ENCODE peak calls at places on chromosomes 16 and 17, in eight cellular contexts. One of them, this sample, is unnamed.

GRCh38 chr16:82675300-82675699 is 48.5 kb downstream of the CDH13 start:
- DNase-seq in heart left ventricle: no peak
- DNase-seq in HCT116: no peak
- DNase-seq in left ventricle myocardium inferior: no peak
- DNase-seq in CD8-positive, alpha-beta T cell: no peak
- DNase-seq in tibial nerve: no peak
- DNase-seq in brain microvascular endothelial cell: peak; percentile 12
- DNase-seq in thoracic aorta: no peak
- DNase-seq in this sample: no peak

GRCh38 chr17:20092292-20092867 is 83.2 kb downstream of the SPECC1 start:
- DNase-seq in heart left ventricle: no peak
- DNase-seq in HCT116: no peak
- DNase-seq in left ventricle myocardium inferior: no peak
- DNase-seq in CD8-positive, alpha-beta T cell: no peak
- DNase-seq in tibial nerve: no peak
- DNase-seq in brain microvascular endothelial cell: no peak
- DNase-seq in thoracic aorta: no peak
- DNase-seq in this sample: no peak

GRCh38 chr16:67027046-67027445 is 1.9 kb upstream of the CBFB start:
- DNase-seq in heart left ventricle: no peak
- DNase-seq in HCT116: no peak
- DNase-seq in left ventricle myocardium inferior: no peak
- DNase-seq in CD8-positive, alpha-beta T cell: no peak
- DNase-seq in tibial nerve: no peak
- DNase-seq in brain microvascular endothelial cell: no peak
- DNase-seq in thoracic aorta: no peak
- DNase-seq in this sample: no peak

GRCh38 chr17:51298508-51299371 is 38.4 kb downstream of the UTP18 start:
- DNase-seq in heart left ventricle: no peak
- DNase-seq in HCT116: peak; percentile 51
- DNase-seq in left ventricle myocardium inferior: no peak
- DNase-seq in CD8-positive, alpha-beta T cell: no peak
- DNase-seq in tibial nerve: no peak
- DNase-seq in brain microvascular endothelial cell: peak; percentile 20
- DNase-seq in thoracic aorta: no peak
- DNase-seq in this sample: no peak

GRCh38 chr17:57455063-57455914 is 199.0 kb downstream of the MSI2 start:
- DNase-seq in heart left ventricle: no peak
- DNase-seq in HCT116: no peak
- DNase-seq in left ventricle myocardium inferior: no peak
- DNase-seq in CD8-positive, alpha-beta T cell: peak; percentile 44
- DNase-seq in tibial nerve: no peak
- DNase-seq in brain microvascular endothelial cell: peak; percentile 60
- DNase-seq in thoracic aorta: no peak
- DNase-seq in this sample: no peak

GRCh38 chr16:14454391-14454790 is 175.7 kb downstream of the PARN start:
- DNase-seq in heart left ventricle: no peak
- DNase-seq in HCT116: no peak
- DNase-seq in left ventricle myocardium inferior: no peak
- DNase-seq in CD8-positive, alpha-beta T cell: no peak
- DNase-seq in tibial nerve: no peak
- DNase-seq in brain microvascular endothelial cell: no peak
- DNase-seq in thoracic aorta: no peak
- DNase-seq in this sample: no peak

GRCh38 chr17:9818760-9819159 is 3.1 kb downstream of the GSG1L2 start:
- DNase-seq in heart left ventricle: no peak
- DNase-seq in HCT116: no peak
- DNase-seq in left ventricle myocardium inferior: no peak
- DNase-seq in CD8-positive, alpha-beta T cell: no peak
- DNase-seq in tibial nerve: no peak
- DNase-seq in brain microvascular endothelial cell: no peak
- DNase-seq in thoracic aorta: no peak
- DNase-seq in this sample: no peak

GRCh38 chr16:72807287-72807686 is 240.6 kb downstream of the ZFHX3 start:
- DNase-seq in heart left ventricle: no peak
- DNase-seq in HCT116: no peak
- DNase-seq in left ventricle myocardium inferior: no peak
- DNase-seq in CD8-positive, alpha-beta T cell: no peak
- DNase-seq in tibial nerve: no peak
- DNase-seq in brain microvascular endothelial cell: no peak
- DNase-seq in thoracic aorta: no peak
- DNase-seq in this sample: no peak

GRCh38 chr16:1181715-1182671 is 29.1 kb downstream of the CACNA1H start:
- DNase-seq in heart left ventricle: peak; percentile 67
- DNase-seq in HCT116: no peak
- DNase-seq in left ventricle myocardium inferior: peak; percentile 65
- DNase-seq in CD8-positive, alpha-beta T cell: no peak
- DNase-seq in tibial nerve: no peak
- DNase-seq in brain microvascular endothelial cell: peak; percentile 93
- DNase-seq in thoracic aorta: peak; percentile 61
- DNase-seq in this sample: peak; percentile 48

GRCh38 chr17:44738214-44738906 is 20.4 kb upstream of the ADAM11 start:
- DNase-seq in heart left ventricle: no peak
- DNase-seq in HCT116: no peak
- DNase-seq in left ventricle myocardium inferior: no peak
- DNase-seq in CD8-positive, alpha-beta T cell: no peak
- DNase-seq in tibial nerve: no peak
- DNase-seq in brain microvascular endothelial cell: no peak
- DNase-seq in thoracic aorta: no peak
- DNase-seq in this sample: no peak

GRCh38 chr17:40839194-40839593 is 16.8 kb upstream of the KRT10 start:
- DNase-seq in heart left ventricle: no peak
- DNase-seq in HCT116: no peak
- DNase-seq in left ventricle myocardium inferior: no peak
- DNase-seq in CD8-positive, alpha-beta T cell: no peak
- DNase-seq in tibial nerve: no peak
- DNase-seq in brain microvascular endothelial cell: no peak
- DNase-seq in thoracic aorta: no peak
- DNase-seq in this sample: no peak

GRCh38 chr16:4372578-4373355 is 1.1 kb downstream of the VASN start:
- DNase-seq in heart left ventricle: no peak
- DNase-seq in HCT116: no peak
- DNase-seq in left ventricle myocardium inferior: peak; percentile 30
- DNase-seq in CD8-positive, alpha-beta T cell: no peak
- DNase-seq in tibial nerve: no peak
- DNase-seq in brain microvascular endothelial cell: peak; percentile 57
- DNase-seq in thoracic aorta: no peak
- DNase-seq in this sample: no peak

GRCh38 chr17:42660692-42661345 is 1.7 kb downstream of the TUBG2 start:
- DNase-seq in heart left ventricle: no peak
- DNase-seq in HCT116: no peak
- DNase-seq in left ventricle myocardium inferior: no peak
- DNase-seq in CD8-positive, alpha-beta T cell: no peak
- DNase-seq in tibial nerve: no peak
- DNase-seq in brain microvascular endothelial cell: no peak
- DNase-seq in thoracic aorta: no peak
- DNase-seq in this sample: no peak

GRCh38 chr16:24255446-24256352 is at the start of gene CACNG3:
- DNase-seq in heart left ventricle: peak; percentile 25
- DNase-seq in HCT116: no peak
- DNase-seq in left ventricle myocardium inferior: peak; percentile 30
- DNase-seq in CD8-positive, alpha-beta T cell: peak; percentile 49
- DNase-seq in tibial nerve: no peak
- DNase-seq in brain microvascular endothelial cell: peak; percentile 11
- DNase-seq in thoracic aorta: no peak
- DNase-seq in this sample: peak; percentile 55

GRCh38 chr17:64152428-64153125 is 22.6 kb upstream of the ERN1 start:
- DNase-seq in heart left ventricle: no peak
- DNase-seq in HCT116: no peak
- DNase-seq in left ventricle myocardium inferior: no peak
- DNase-seq in CD8-positive, alpha-beta T cell: no peak
- DNase-seq in tibial nerve: no peak
- DNase-seq in brain microvascular endothelial cell: no peak
- DNase-seq in thoracic aorta: no peak
- DNase-seq in this sample: no peak

GRCh38 chr16:79593074-79593531 is 7.4 kb downstream of the MAF start:
- DNase-seq in heart left ventricle: no peak
- DNase-seq in HCT116: no peak
- DNase-seq in left ventricle myocardium inferior: no peak
- DNase-seq in CD8-positive, alpha-beta T cell: no peak
- DNase-seq in tibial nerve: no peak
- DNase-seq in brain microvascular endothelial cell: no peak
- DNase-seq in thoracic aorta: no peak
- DNase-seq in this sample: peak; percentile 29

GRCh38 chr16:29649560-29650494 is 13.2 kb upstream of the SPN start:
- DNase-seq in heart left ventricle: no peak
- DNase-seq in HCT116: no peak
- DNase-seq in left ventricle myocardium inferior: no peak
- DNase-seq in CD8-positive, alpha-beta T cell: no peak
- DNase-seq in tibial nerve: no peak
- DNase-seq in brain microvascular endothelial cell: no peak
- DNase-seq in thoracic aorta: no peak
- DNase-seq in this sample: no peak

GRCh38 chr16:50427107-50427506 is 58.3 kb upstream of the BRD7 start:
- DNase-seq in heart left ventricle: no peak
- DNase-seq in HCT116: no peak
- DNase-seq in left ventricle myocardium inferior: no peak
- DNase-seq in CD8-positive, alpha-beta T cell: no peak
- DNase-seq in tibial nerve: no peak
- DNase-seq in brain microvascular endothelial cell: no peak
- DNase-seq in thoracic aorta: no peak
- DNase-seq in this sample: no peak

GRCh38 chr17:17147821-17148220 is 58.3 kb downstream of the PLD6 start:
- DNase-seq in heart left ventricle: no peak
- DNase-seq in HCT116: no peak
- DNase-seq in left ventricle myocardium inferior: no peak
- DNase-seq in CD8-positive, alpha-beta T cell: no peak
- DNase-seq in tibial nerve: no peak
- DNase-seq in brain microvascular endothelial cell: no peak
- DNase-seq in thoracic aorta: no peak
- DNase-seq in this sample: no peak

GRCh38 chr16:57092786-57093301 is 461 bp downstream of the CPNE2 start:
- DNase-seq in heart left ventricle: peak; percentile 40
- DNase-seq in HCT116: no peak
- DNase-seq in left ventricle myocardium inferior: peak; percentile 47
- DNase-seq in CD8-positive, alpha-beta T cell: peak; percentile 42
- DNase-seq in tibial nerve: no peak
- DNase-seq in brain microvascular endothelial cell: no peak
- DNase-seq in thoracic aorta: no peak
- DNase-seq in this sample: no peak
- H3K27ac ChIP-seq in heart left ventricle: peak overlapping the region; percentile 83
- H3K27ac ChIP-seq in HCT116: peak overlapping the region; percentile 87
- H3K27ac ChIP-seq in left ventricle myocardium inferior: peak overlapping the region; percentile 91
- H3K27ac ChIP-seq in CD8-positive, alpha-beta T cell: no peak overlapping the region
- H3K27ac ChIP-seq in tibial nerve: peak overlapping the region; percentile 79
- H3K27ac ChIP-seq in brain microvascular endothelial cell: no peak overlapping the region
- H3K27ac ChIP-seq in thoracic aorta: peak overlapping the region; percentile 53
- H3K27ac ChIP-seq in this sample: peak overlapping the region; percentile 89

GRCh38 chr17:7916383-7916677 is 241 bp upstream of the RNF227 start:
- DNase-seq in heart left ventricle: no peak
- DNase-seq in HCT116: no peak
- DNase-seq in left ventricle myocardium inferior: no peak
- DNase-seq in CD8-positive, alpha-beta T cell: no peak
- DNase-seq in tibial nerve: no peak
- DNase-seq in brain microvascular endothelial cell: no peak
- DNase-seq in thoracic aorta: no peak
- DNase-seq in this sample: no peak
- H3K27ac ChIP-seq in heart left ventricle: peak overlapping the region; percentile 89
- H3K27ac ChIP-seq in HCT116: no peak overlapping the region
- H3K27ac ChIP-seq in left ventricle myocardium inferior: peak overlapping the region; percentile 96
- H3K27ac ChIP-seq in CD8-positive, alpha-beta T cell: peak overlapping the region; percentile 67
- H3K27ac ChIP-seq in tibial nerve: peak overlapping the region; percentile 93
- H3K27ac ChIP-seq in brain microvascular endothelial cell: peak overlapping the region; percentile 57
- H3K27ac ChIP-seq in thoracic aorta: peak overlapping the region; percentile 94
- H3K27ac ChIP-seq in this sample: peak overlapping the region; percentile 98

DNA sequence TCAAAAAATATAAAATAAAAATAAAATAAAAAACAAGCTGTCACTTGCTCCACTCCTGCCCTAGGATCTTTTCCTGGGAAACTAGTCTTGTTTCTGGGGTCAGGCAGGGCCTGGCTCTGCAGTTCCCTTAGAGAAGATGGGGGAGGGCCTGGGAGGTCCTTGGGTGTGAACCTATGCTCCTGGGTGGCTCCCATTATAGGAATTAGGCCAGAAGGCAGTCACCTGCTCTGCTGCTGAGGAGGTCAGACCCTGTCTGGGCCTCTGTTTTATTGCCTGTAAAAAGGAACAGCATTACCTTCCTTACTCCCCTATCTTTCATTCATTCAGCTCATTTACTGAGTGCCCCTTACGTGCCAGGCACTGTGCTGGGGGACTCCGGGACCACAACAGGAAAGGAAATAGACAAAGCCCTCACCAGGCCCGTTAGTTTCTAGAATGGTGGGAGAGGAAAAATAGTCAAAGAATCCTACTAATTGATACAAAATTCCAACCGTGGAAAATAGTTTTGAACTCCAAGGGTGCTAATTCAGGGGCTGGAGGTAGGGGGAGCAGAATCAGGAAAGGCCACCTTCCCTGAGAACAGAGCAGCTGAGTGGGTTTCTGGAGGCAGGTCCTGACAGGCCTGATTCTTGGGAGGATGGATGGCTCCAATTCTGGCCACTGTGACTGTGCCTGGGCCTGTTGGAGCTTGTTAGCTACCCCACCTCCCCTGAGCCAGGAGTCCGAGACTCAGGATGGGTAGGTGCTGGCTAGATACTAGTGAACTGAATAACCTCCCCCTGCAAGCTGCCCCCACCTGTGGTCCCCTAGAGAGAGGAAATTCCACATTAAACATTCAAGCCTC is 1.3 kb upstream of the SLC46A1 start:
- DNase-seq in heart left ventricle: no peak
- DNase-seq in HCT116: no peak
- DNase-seq in left ventricle myocardium inferior: no peak
- DNase-seq in CD8-positive, alpha-beta T cell: no peak
- DNase-seq in tibial nerve: no peak
- DNase-seq in brain microvascular endothelial cell: no peak
- DNase-seq in thoracic aorta: no peak
- DNase-seq in this sample: no peak
- H3K27ac ChIP-seq in heart left ventricle: no peak overlapping the region
- H3K27ac ChIP-seq in HCT116: no peak overlapping the region
- H3K27ac ChIP-seq in left ventricle myocardium inferior: no peak overlapping the region
- H3K27ac ChIP-seq in CD8-positive, alpha-beta T cell: no peak overlapping the region
- H3K27ac ChIP-seq in tibial nerve: no peak overlapping the region
- H3K27ac ChIP-seq in brain microvascular endothelial cell: no peak overlapping the region
- H3K27ac ChIP-seq in thoracic aorta: no peak overlapping the region
- H3K27ac ChIP-seq in this sample: no peak overlapping the region

GRCh38 chr16:62035115-62036092 is 834 bp downstream of the CDH8 start:
- DNase-seq in heart left ventricle: no peak
- DNase-seq in HCT116: no peak
- DNase-seq in left ventricle myocardium inferior: no peak
- DNase-seq in CD8-positive, alpha-beta T cell: no peak
- DNase-seq in tibial nerve: no peak
- DNase-seq in brain microvascular endothelial cell: no peak
- DNase-seq in thoracic aorta: no peak
- DNase-seq in this sample: no peak

GRCh38 chr16:62034236-62035114 is 1.8 kb downstream of the CDH8 start:
- DNase-seq in heart left ventricle: no peak
- DNase-seq in HCT116: no peak
- DNase-seq in left ventricle myocardium inferior: no peak
- DNase-seq in CD8-positive, alpha-beta T cell: no peak
- DNase-seq in tibial nerve: no peak
- DNase-seq in brain microvascular endothelial cell: no peak
- DNase-seq in thoracic aorta: no peak
- DNase-seq in this sample: peak; percentile 19

GRCh38 chr16:62036807-62037135 is 533 bp upstream of the CDH8 start:
- DNase-seq in heart left ventricle: no peak
- DNase-seq in HCT116: no peak
- DNase-seq in left ventricle myocardium inferior: no peak
- DNase-seq in CD8-positive, alpha-beta T cell: no peak
- DNase-seq in tibial nerve: no peak
- DNase-seq in brain microvascular endothelial cell: no peak
- DNase-seq in thoracic aorta: no peak
- DNase-seq in this sample: no peak

GRCh38 chr16:62038225-62038624 is 2.0 kb upstream of the CDH8 start:
- DNase-seq in heart left ventricle: no peak
- DNase-seq in HCT116: no peak
- DNase-seq in left ventricle myocardium inferior: no peak
- DNase-seq in CD8-positive, alpha-beta T cell: no peak
- DNase-seq in tibial nerve: no peak
- DNase-seq in brain microvascular endothelial cell: no peak
- DNase-seq in thoracic aorta: no peak
- DNase-seq in this sample: no peak

GRCh38 chr16:62036101-62036806 is at the start of gene CDH8:
- DNase-seq in heart left ventricle: no peak
- DNase-seq in HCT116: no peak
- DNase-seq in left ventricle myocardium inferior: no peak
- DNase-seq in CD8-positive, alpha-beta T cell: no peak
- DNase-seq in tibial nerve: no peak
- DNase-seq in brain microvascular endothelial cell: peak; percentile 36
- DNase-seq in thoracic aorta: no peak
- DNase-seq in this sample: no peak
- H3K27ac ChIP-seq in heart left ventricle: no peak within 1 kb of the TSS
- H3K27ac ChIP-seq in HCT116: no peak within 1 kb of the TSS
- H3K27ac ChIP-seq in left ventricle myocardium inferior: no peak within 1 kb of the TSS
- H3K27ac ChIP-seq in CD8-positive, alpha-beta T cell: no peak within 1 kb of the TSS
- H3K27ac ChIP-seq in tibial nerve: no peak within 1 kb of the TSS
- H3K27ac ChIP-seq in brain microvascular endothelial cell: no peak within 1 kb of the TSS
- H3K27ac ChIP-seq in thoracic aorta: peak within 1 kb of the TSS; percentile 40
- H3K27ac ChIP-seq in this sample: peak within 1 kb of the TSS; percentile 76

This sample was measured in caudate nucleus.